ENCODE peak calls at places on chromosome 16, in seven cellular contexts. Z is foreskin fibroblast; A is naive B cell; S is HTR-8/SVneo; C is natural killer cell; W is Peyer's patch; I is CD4-positive, alpha-beta T cell. Y is an unnamed sample.

GRCh38 chr16:54846761-54847160 is 83.9 kb upstream of the IRX5 start:
- DNase-seq in Z (no peak), I (no peak), W (no peak), C (no peak), S (no peak), A (no peak), Y (no peak)

GRCh38 chr16:86277236-86277635 is 233.1 kb upstream of the FOXF1 start:
- DNase-seq in Z (no peak), S (no peak), C (no peak), I (no peak), A (no peak), W (no peak), Y (no peak)

GRCh38 chr16:11610580-11610979 is 23.9 kb upstream of the LITAF start:
- DNase-seq in I (no peak), W (no peak), Z (no peak), S (no peak), C (no peak), A (no peak), Y (no peak)

GRCh38 chr16:75402821-75403475 is 30.4 kb downstream of the CFDP1 start:
- DNase-seq in Z (no peak), A (peak; percentile 17), W (no peak), S (peak; percentile 48), I (no peak), C (no peak), Y (no peak)

GRCh38 chr16:87196229-87196628 is 121.0 kb downstream of the C16orf95 start:
- DNase-seq in S (no peak), A (no peak), W (no peak), I (no peak), Z (no peak), C (no peak), Y (no peak)

GRCh38 chr16:2471016-2471652 is at the start of gene NTN3:
- DNase-seq in C (no peak), A (no peak), Z (no peak), W (no peak), S (no peak), I (no peak), Y (no peak)

GRCh38 chr16:71350821-71351557 is 7.5 kb upstream of the CALB2 start:
- DNase-seq in I (no peak), C (no peak), W (no peak), A (no peak), Z (no peak), S (no peak), Y (no peak)

GRCh38 chr16:85484337-85485295 is 128.5 kb upstream of the GSE1 start:
- DNase-seq in S (no peak), C (no peak), A (no peak), Z (no peak), W (no peak), I (no peak), Y (no peak)

GRCh38 chr16:4411684-4412083 is 4.7 kb downstream of the CORO7 start:
- DNase-seq in C (no peak), A (no peak), W (no peak), Z (no peak), I (no peak), S (no peak), Y (no peak)

GRCh38 chr16:82936941-82937551 is 310.3 kb downstream of the CDH13 start:
- DNase-seq in C (peak; percentile 24), I (no peak), W (no peak), S (peak; percentile 41), A (no peak), Z (peak; percentile 16), Y (no peak)

GRCh38 chr16:27426423-27427408 is 24.7 kb downstream of the IL21R start:
- DNase-seq in A (peak; percentile 86), Z (peak; percentile 86), W (no peak), I (peak; percentile 78), S (peak; percentile 69), C (peak; percentile 67), Y (peak; percentile 77)

GRCh38 chr16:2586241-2586640 is 48.4 kb downstream of the PDPK1 start:
- DNase-seq in W (peak; percentile 46), A (no peak), C (no peak), I (no peak), Z (no peak), S (no peak), Y (no peak)

GRCh38 chr16:67447508-67448076 is 16.7 kb downstream of the HSD11B2 start:
- DNase-seq in S (peak; percentile 48), A (peak; percentile 30), I (peak; percentile 36), Z (no peak), W (peak; percentile 83), C (no peak), Y (no peak)

GRCh38 chr16:9836118-9836736 is 346.0 kb downstream of the GRIN2A start:
- DNase-seq in Z (no peak), I (no peak), W (no peak), S (peak; percentile 27), A (no peak), C (no peak), Y (no peak)

GRCh38 chr16:1823821-1824220 is 2.8 kb downstream of the HAGH start:
- DNase-seq in W (peak; percentile 69), I (no peak), Z (peak; percentile 77), S (peak; percentile 46), C (no peak), A (no peak), Y (no peak)

GRCh38 chr16:20904507-20905079 is 4.0 kb downstream of the LYRM1 start:
- DNase-seq in Z (peak; percentile 60), S (no peak), C (no peak), A (peak; percentile 77), I (no peak), W (no peak), Y (no peak)

GRCh38 chr16:85310868-85311585 is 198.8 kb upstream of the CIBAR2 start:
- DNase-seq in I (peak; percentile 30), S (no peak), Z (no peak), W (no peak), C (no peak), A (no peak), Y (no peak)

GRCh38 chr16:66918355-66918754 is 330 bp downstream of the CDH16 start:
- DNase-seq in W (no peak), S (no peak), I (no peak), A (no peak), C (no peak), Z (no peak), Y (no peak)

GRCh38 chr16:87395181-87395842 is 3.2 kb downstream of the MAP1LC3B start:
- DNase-seq in C (no peak), W (no peak), I (no peak), Z (no peak), A (no peak), S (no peak), Y (no peak)

GRCh38 chr16:10625595-10626357 is 45.4 kb upstream of the EMP2 start:
- DNase-seq in W (no peak), A (no peak), S (no peak), C (no peak), I (no peak), Z (no peak), Y (no peak)

GRCh38 chr16:56695246-56695645 is 13.0 kb downstream of the MT1X start:
- DNase-seq in S (no peak), C (no peak), W (no peak), A (no peak), I (no peak), Z (no peak), Y (no peak)

GRCh38 chr16:2030036-2030435 is 3.3 kb downstream of the NHERF2 start:
- DNase-seq in S (no peak), Z (no peak), W (no peak), A (no peak), C (no peak), I (no peak), Y (no peak)

GRCh38 chr16:54282202-54282922 is 4.2 kb downstream of the IRX3 start:
- DNase-seq in A (no peak), Z (no peak), I (no peak), W (no peak), C (no peak), S (peak; percentile 54), Y (no peak)

GRCh38 chr16:16017812-16018211 is 68.4 kb downstream of the ABCC1 start:
- DNase-seq in I (no peak), A (no peak), W (no peak), Z (no peak), S (no peak), C (no peak), Y (no peak)

GRCh38 chr16:20830372-20830771 is 24.0 kb downstream of the REXO5 start:
- DNase-seq in A (no peak), S (no peak), W (no peak), C (no peak), Z (no peak), I (no peak), Y (no peak)